ENCODE peak calls at places on chromosomes 5 and 9, in four cellular contexts. Z is A549, M is HepG2, L is GM12878. R is an unnamed sample.

GRCh38 chr5:95530441-95530840 is 24.3 kb downstream of the SKIC3 start:
- DNase-seq in M (no peak), Z (no peak), L (no peak), R (no peak)

GRCh38 chr9:87280421-87280820 is 217.2 kb upstream of the DAPK1 start:
- DNase-seq in M (no peak), Z (no peak), L (no peak), R (no peak)

GRCh38 chr9:8874482-8874881 is 1074.9 kb upstream of the DMAC1 start:
- DNase-seq in Z (no peak), L (no peak), M (no peak), R (no peak)

GRCh38 chr5:39100851-39101396 is 26.7 kb upstream of the RICTOR start:
- DNase-seq in M (peak; percentile 89), Z (peak; percentile 93), L (no peak), R (no peak)

GRCh38 chr5:171601266-171601881 is 181.9 kb downstream of the FGF18 start:
- DNase-seq in M (no peak), L (no peak), Z (no peak), R (no peak)

GRCh38 chr5:57298295-57298984 is 124.6 kb downstream of the GPBP1 start:
- DNase-seq in L (peak; percentile 34), M (peak; percentile 73), Z (peak; percentile 55), R (peak; percentile 81)

GRCh38 chr9:83445703-83446102 is 92.5 kb downstream of the FRMD3 start:
- DNase-seq in M (no peak), Z (no peak), L (no peak), R (no peak)

GRCh38 chr5:34005211-34005610 is 2.6 kb downstream of the AMACR start:
- DNase-seq in M (no peak), L (no peak), Z (no peak), R (no peak)

GRCh38 chr5:55151923-55152842 is 7.8 kb upstream of the GPX8 start:
- DNase-seq in M (no peak), Z (no peak), L (no peak), R (no peak)

GRCh38 chr9:4038182-4038723 is 261.6 kb downstream of the GLIS3 start:
- DNase-seq in L (no peak), M (no peak), Z (no peak), R (no peak)

GRCh38 chr5:157516626-157517325 is 56.8 kb downstream of the NIPAL4 start:
- DNase-seq in L (no peak), M (no peak), Z (peak; percentile 24), R (no peak)

GRCh38 chr5:157514974-157515373 is 55.0 kb downstream of the NIPAL4 start:
- DNase-seq in M (no peak), Z (no peak), L (no peak), R (no peak)

GRCh38 chr5:157513182-157513581 is 53.2 kb downstream of the NIPAL4 start:
- DNase-seq in M (no peak), Z (no peak), L (no peak), R (no peak)

GRCh38 chr5:157518963-157519362 is 56.6 kb downstream of the ADAM19 start:
- DNase-seq in L (peak; percentile 77), M (no peak), Z (no peak), R (no peak)

GRCh38 chr5:157516016-157516415 is 56.0 kb downstream of the NIPAL4 start:
- DNase-seq in M (no peak), L (no peak), Z (no peak), R (no peak)
- TF ChIP-seq POLR2AphosphoS2 in M (no peak), L (no peak), Z (no peak), R (no peak)

GRCh38 chr9:35658894-35659220 is 765 bp downstream of the CCDC107 start:
- DNase-seq in M (peak; percentile 23), L (no peak), Z (no peak), R (no peak)
- TF ChIP-seq POLR2AphosphoS2 in M (no peak), L (no peak), Z (no peak), R (no peak)

DNA sequence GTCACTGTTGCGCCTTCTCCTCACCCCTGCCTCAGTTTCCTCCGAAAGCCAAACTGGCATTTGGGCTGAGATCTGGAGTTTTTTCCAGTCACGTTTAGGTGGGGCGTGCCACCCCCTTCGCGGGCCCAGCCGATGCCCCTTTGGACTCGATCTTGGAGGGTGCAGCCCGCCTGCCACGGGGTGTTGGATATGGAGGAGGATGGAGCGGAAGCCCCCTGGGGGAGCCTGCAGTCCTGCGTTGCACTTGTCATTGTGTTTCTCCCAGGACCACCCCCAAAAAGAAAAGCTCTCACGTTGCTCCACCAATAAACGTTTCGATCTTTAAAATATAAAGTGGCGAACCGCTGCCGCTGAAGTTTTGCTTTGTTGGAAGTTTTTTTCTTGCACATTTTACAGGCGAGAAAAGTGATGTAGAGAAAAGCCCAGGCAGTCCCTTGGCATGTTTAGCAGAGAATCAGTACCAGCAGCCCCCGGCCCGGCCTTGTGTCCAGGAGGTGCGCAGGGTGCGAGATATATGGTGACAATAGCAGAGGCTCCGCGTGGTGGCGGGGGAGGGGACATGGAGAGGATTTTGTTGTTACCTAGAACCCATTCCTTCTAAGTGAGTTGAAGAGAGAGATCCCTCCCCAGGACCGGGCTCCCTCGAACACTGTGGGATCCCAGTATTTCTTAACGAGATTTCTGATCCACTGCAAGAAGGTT is 681 bp downstream of the F2R start:
- DNase-seq in M (no peak), L (no peak), Z (no peak), R (peak; percentile 66)
- TF ChIP-seq POLR2AphosphoS2 in M (no peak), L (no peak), Z (no peak), R (no peak)

GRCh38 chr5:71533614-71534013 is 53.5 kb upstream of the MCCC2 start:
- DNase-seq in Z (no peak), L (peak; percentile 33), M (no peak), R (no peak)
- TF ChIP-seq POLR2AphosphoS2 in Z (no peak), L (no peak), M (no peak), R (no peak)

GRCh38 chr9:129174724-129175514 is 3.1 kb downstream of the IER5L start:
- DNase-seq in M (peak; percentile 57), L (no peak), Z (peak; percentile 85), R (peak; percentile 81)
- TF ChIP-seq POLR2AphosphoS2 in M (no peak), L (no peak), Z (no peak), R (no peak)